ENCODE peak calls at places on chromosomes 11 and 22, in nine cellular contexts. One of them, this sample, is unnamed.

GRCh38 chr11:47259178-47259977 is 1.6 kb downstream of the NR1H3 start:
- DNase-seq in RWPE1: no peak
- DNase-seq in foreskin keratinocyte: peak; percentile 7
- DNase-seq in brain microvascular endothelial cell: no peak
- DNase-seq in dorsolateral prefrontal cortex: no peak
- DNase-seq in sigmoid colon: no peak
- DNase-seq in cardiac fibroblast: peak; percentile 63
- DNase-seq in osteocyte: no peak
- DNase-seq in AG10803: peak; percentile 31
- DNase-seq in this sample: no peak

GRCh38 chr22:23268877-23269276 is 88.6 kb downstream of the BCR start:
- DNase-seq in RWPE1: no peak
- DNase-seq in foreskin keratinocyte: no peak
- DNase-seq in brain microvascular endothelial cell: no peak
- DNase-seq in dorsolateral prefrontal cortex: no peak
- DNase-seq in sigmoid colon: no peak
- DNase-seq in cardiac fibroblast: no peak
- DNase-seq in osteocyte: no peak
- DNase-seq in AG10803: no peak
- DNase-seq in this sample: no peak

GRCh38 chr11:116791002-116791812 is 472 bp downstream of the APOA5 start:
- DNase-seq in RWPE1: peak; percentile 40
- DNase-seq in foreskin keratinocyte: no peak
- DNase-seq in brain microvascular endothelial cell: peak; percentile 53
- DNase-seq in dorsolateral prefrontal cortex: peak; percentile 88
- DNase-seq in sigmoid colon: peak; percentile 88
- DNase-seq in cardiac fibroblast: peak; percentile 76
- DNase-seq in osteocyte: peak; percentile 93
- DNase-seq in AG10803: peak; percentile 59
- DNase-seq in this sample: no peak

GRCh38 chr11:2675540-2675939 is 24.3 kb downstream of the KCNQ1OT1 start:
- DNase-seq in RWPE1: no peak
- DNase-seq in foreskin keratinocyte: no peak
- DNase-seq in brain microvascular endothelial cell: no peak
- DNase-seq in dorsolateral prefrontal cortex: no peak
- DNase-seq in sigmoid colon: peak; percentile 77
- DNase-seq in cardiac fibroblast: no peak
- DNase-seq in osteocyte: no peak
- DNase-seq in AG10803: no peak
- DNase-seq in this sample: no peak

GRCh38 chr11:9613118-9613829 is 39.8 kb downstream of the WEE1 start:
- DNase-seq in RWPE1: peak; percentile 93
- DNase-seq in foreskin keratinocyte: peak; percentile 95
- DNase-seq in brain microvascular endothelial cell: peak; percentile 95
- DNase-seq in dorsolateral prefrontal cortex: peak; percentile 94
- DNase-seq in sigmoid colon: peak; percentile 97
- DNase-seq in cardiac fibroblast: peak; percentile 98
- DNase-seq in osteocyte: peak; percentile 97
- DNase-seq in AG10803: peak; percentile 98
- DNase-seq in this sample: peak; percentile 45

GRCh38 chr22:19213001-19213400 is 34.5 kb upstream of the SLC25A1 start:
- DNase-seq in RWPE1: no peak
- DNase-seq in foreskin keratinocyte: no peak
- DNase-seq in brain microvascular endothelial cell: no peak
- DNase-seq in dorsolateral prefrontal cortex: no peak
- DNase-seq in sigmoid colon: no peak
- DNase-seq in cardiac fibroblast: no peak
- DNase-seq in osteocyte: no peak
- DNase-seq in AG10803: no peak
- DNase-seq in this sample: no peak

GRCh38 chr11:17810736-17811135 is 76.2 kb downstream of the KCNC1 start:
- DNase-seq in RWPE1: peak; percentile 18
- DNase-seq in foreskin keratinocyte: no peak
- DNase-seq in brain microvascular endothelial cell: peak; percentile 34
- DNase-seq in dorsolateral prefrontal cortex: no peak
- DNase-seq in sigmoid colon: no peak
- DNase-seq in cardiac fibroblast: peak; percentile 55
- DNase-seq in osteocyte: no peak
- DNase-seq in AG10803: peak; percentile 33
- DNase-seq in this sample: no peak

GRCh38 chr22:37735054-37735453 is 38.2 kb downstream of the TRIOBP start:
- DNase-seq in RWPE1: no peak
- DNase-seq in foreskin keratinocyte: no peak
- DNase-seq in brain microvascular endothelial cell: no peak
- DNase-seq in dorsolateral prefrontal cortex: no peak
- DNase-seq in sigmoid colon: peak; percentile 75
- DNase-seq in cardiac fibroblast: no peak
- DNase-seq in osteocyte: no peak
- DNase-seq in AG10803: no peak
- DNase-seq in this sample: no peak

DNA sequence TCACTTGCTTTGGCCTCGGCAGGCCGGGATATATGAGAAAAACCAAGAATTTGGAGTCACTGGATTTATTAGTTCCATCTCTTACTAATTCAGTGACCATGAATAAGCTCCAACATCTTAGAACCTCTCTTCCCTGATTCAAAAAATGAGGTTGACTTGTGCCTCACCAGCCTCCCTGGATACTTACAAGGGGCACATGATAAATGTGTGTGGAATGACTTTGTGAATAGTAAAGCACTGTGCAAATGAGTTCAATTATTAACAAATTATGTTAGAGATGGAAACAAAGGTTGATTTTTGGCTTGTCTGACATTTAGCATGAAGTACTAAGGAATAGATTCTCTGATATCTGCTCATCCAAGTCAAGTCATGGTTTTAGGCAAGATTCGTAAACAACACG is 104.1 kb downstream of the TRIM44 start:
- DNase-seq in RWPE1: no peak
- DNase-seq in foreskin keratinocyte: no peak
- DNase-seq in brain microvascular endothelial cell: no peak
- DNase-seq in dorsolateral prefrontal cortex: no peak
- DNase-seq in sigmoid colon: no peak
- DNase-seq in cardiac fibroblast: no peak
- DNase-seq in osteocyte: no peak
- DNase-seq in AG10803: no peak
- DNase-seq in this sample: no peak
- TF ChIP-seq CTCF in RWPE1: no peak
- TF ChIP-seq CTCF in foreskin keratinocyte: no peak
- TF ChIP-seq CTCF in brain microvascular endothelial cell: no peak
- TF ChIP-seq CTCF in dorsolateral prefrontal cortex: no peak
- TF ChIP-seq CTCF in sigmoid colon: no peak
- TF ChIP-seq CTCF in cardiac fibroblast: no peak
- TF ChIP-seq CTCF in osteocyte: no peak
- TF ChIP-seq CTCF in AG10803: no peak
- TF ChIP-seq CTCF in this sample: no peak

GRCh38 chr11:87463486-87464102 is 425.9 kb downstream of the TMEM135 start:
- DNase-seq in RWPE1: peak; percentile 51
- DNase-seq in foreskin keratinocyte: peak; percentile 63
- DNase-seq in brain microvascular endothelial cell: peak; percentile 33
- DNase-seq in dorsolateral prefrontal cortex: no peak
- DNase-seq in sigmoid colon: no peak
- DNase-seq in cardiac fibroblast: no peak
- DNase-seq in osteocyte: no peak
- DNase-seq in AG10803: peak; percentile 34
- DNase-seq in this sample: no peak
- TF ChIP-seq CTCF in RWPE1: peak; percentile 26
- TF ChIP-seq CTCF in foreskin keratinocyte: peak; percentile 72
- TF ChIP-seq CTCF in brain microvascular endothelial cell: peak; percentile 59
- TF ChIP-seq CTCF in dorsolateral prefrontal cortex: peak; percentile 49
- TF ChIP-seq CTCF in sigmoid colon: no peak
- TF ChIP-seq CTCF in cardiac fibroblast: peak; percentile 6
- TF ChIP-seq CTCF in osteocyte: peak; percentile 30
- TF ChIP-seq CTCF in AG10803: peak; percentile 55
- TF ChIP-seq CTCF in this sample: no peak

DNA sequence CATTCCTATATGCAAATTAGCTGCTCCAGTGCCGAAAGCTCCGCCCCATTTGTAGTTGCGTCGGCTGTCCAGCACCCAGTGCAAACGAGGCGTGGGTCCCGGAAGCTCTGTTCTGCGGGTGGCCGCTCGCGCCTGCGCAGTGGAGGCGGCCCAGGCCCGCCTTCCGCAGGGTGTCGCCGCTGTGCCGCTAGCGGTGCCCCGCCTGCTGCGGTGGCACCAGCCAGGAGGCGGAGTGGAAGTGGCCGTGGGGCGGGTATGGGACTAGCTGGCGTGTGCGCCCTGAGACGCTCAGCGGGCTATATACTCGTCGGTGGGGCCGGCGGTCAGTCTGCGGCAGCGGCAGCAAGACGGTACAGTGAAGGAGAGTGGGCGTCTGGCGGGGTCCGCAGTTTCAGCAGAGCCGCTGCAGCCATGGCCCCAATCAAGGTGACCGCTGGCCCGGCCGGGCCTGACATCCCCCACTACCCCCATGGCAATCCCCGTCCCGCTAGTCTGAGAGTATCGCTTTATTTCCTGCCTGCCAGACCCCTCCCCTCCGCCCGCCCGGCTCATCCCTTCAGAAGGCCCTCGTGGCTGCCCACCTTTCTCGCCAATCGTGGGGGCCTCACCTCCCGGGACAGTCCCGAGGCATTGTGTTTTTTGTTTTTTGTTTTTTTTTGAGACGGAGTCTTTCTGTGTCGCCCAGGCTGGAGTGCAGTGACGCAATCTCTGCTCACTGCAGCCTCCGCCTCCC is at the start of gene PRDX5:
- DNase-seq in RWPE1: peak; percentile 90
- DNase-seq in foreskin keratinocyte: peak; percentile 96
- DNase-seq in brain microvascular endothelial cell: peak; percentile 94
- DNase-seq in dorsolateral prefrontal cortex: peak; percentile 97
- DNase-seq in sigmoid colon: peak; percentile 99
- DNase-seq in cardiac fibroblast: peak; percentile 98
- DNase-seq in osteocyte: peak; percentile 98
- DNase-seq in AG10803: peak; percentile 96
- DNase-seq in this sample: peak; percentile 81
- TF ChIP-seq CTCF in RWPE1: peak; percentile 58
- TF ChIP-seq CTCF in foreskin keratinocyte: peak; percentile 91
- TF ChIP-seq CTCF in brain microvascular endothelial cell: peak; percentile 32
- TF ChIP-seq CTCF in dorsolateral prefrontal cortex: peak; percentile 68
- TF ChIP-seq CTCF in sigmoid colon: no peak
- TF ChIP-seq CTCF in cardiac fibroblast: peak; percentile 1
- TF ChIP-seq CTCF in osteocyte: peak; percentile 45
- TF ChIP-seq CTCF in AG10803: peak; percentile 31
- TF ChIP-seq CTCF in this sample: peak; percentile 94

GRCh38 chr11:114195981-114196731 is 100.0 kb upstream of the NNMT start:
- DNase-seq in RWPE1: peak; percentile 67
- DNase-seq in foreskin keratinocyte: peak; percentile 60
- DNase-seq in brain microvascular endothelial cell: no peak
- DNase-seq in dorsolateral prefrontal cortex: no peak
- DNase-seq in sigmoid colon: no peak
- DNase-seq in cardiac fibroblast: peak; percentile 34
- DNase-seq in osteocyte: no peak
- DNase-seq in AG10803: no peak
- DNase-seq in this sample: no peak
- TF ChIP-seq CTCF in RWPE1: no peak
- TF ChIP-seq CTCF in foreskin keratinocyte: peak; percentile 30
- TF ChIP-seq CTCF in brain microvascular endothelial cell: peak; percentile 5
- TF ChIP-seq CTCF in dorsolateral prefrontal cortex: no peak
- TF ChIP-seq CTCF in sigmoid colon: no peak
- TF ChIP-seq CTCF in cardiac fibroblast: peak; percentile 0
- TF ChIP-seq CTCF in osteocyte: no peak
- TF ChIP-seq CTCF in AG10803: peak; percentile 17
- TF ChIP-seq CTCF in this sample: peak; percentile 10

DNA sequence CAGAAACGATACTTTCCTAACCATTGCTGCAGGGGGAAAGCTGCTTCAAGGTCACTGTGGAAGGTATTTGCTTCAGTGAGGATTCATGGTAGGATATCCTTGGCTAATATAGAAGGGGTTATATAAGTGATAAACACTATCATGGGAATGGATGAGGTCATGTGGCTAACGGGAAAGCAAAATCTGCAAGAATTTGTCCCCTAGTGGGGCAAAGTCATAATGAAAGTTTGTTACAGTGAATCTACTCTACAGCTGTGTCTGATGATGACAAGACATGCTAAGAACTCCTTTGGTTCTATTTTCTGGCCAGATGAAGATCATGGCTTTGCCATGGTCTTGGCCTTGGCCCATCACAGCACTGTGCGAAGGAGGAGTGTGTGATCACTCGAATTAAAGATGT is 13.8 kb downstream of the MMP20 start:
- DNase-seq in RWPE1: no peak
- DNase-seq in foreskin keratinocyte: no peak
- DNase-seq in brain microvascular endothelial cell: no peak
- DNase-seq in dorsolateral prefrontal cortex: no peak
- DNase-seq in sigmoid colon: no peak
- DNase-seq in cardiac fibroblast: no peak
- DNase-seq in osteocyte: no peak
- DNase-seq in AG10803: no peak
- DNase-seq in this sample: no peak
- TF ChIP-seq CTCF in RWPE1: no peak
- TF ChIP-seq CTCF in foreskin keratinocyte: no peak
- TF ChIP-seq CTCF in brain microvascular endothelial cell: no peak
- TF ChIP-seq CTCF in dorsolateral prefrontal cortex: no peak
- TF ChIP-seq CTCF in sigmoid colon: no peak
- TF ChIP-seq CTCF in cardiac fibroblast: no peak
- TF ChIP-seq CTCF in osteocyte: no peak
- TF ChIP-seq CTCF in AG10803: no peak
- TF ChIP-seq CTCF in this sample: no peak

DNA sequence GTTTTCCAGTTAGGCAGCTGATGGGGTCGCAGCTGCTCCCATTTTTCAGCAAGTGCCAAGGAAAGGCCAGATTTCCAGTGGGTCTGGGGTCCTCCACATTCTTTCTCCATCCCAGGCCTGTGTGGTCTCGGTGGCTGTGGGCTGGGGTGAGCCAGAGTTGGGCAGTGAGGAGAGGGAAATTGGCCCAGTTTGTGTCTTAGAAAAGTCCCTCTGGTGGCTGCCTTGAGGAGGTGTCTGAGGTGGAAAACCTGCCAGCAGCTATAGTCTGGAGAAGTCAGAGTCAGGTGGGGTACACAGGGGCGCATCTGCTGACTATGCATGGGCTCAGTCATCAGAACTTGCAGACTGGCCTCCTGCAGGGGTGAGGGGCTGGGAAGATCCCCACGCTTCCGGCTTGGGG is 30.5 kb downstream of the MRGPRD start:
- DNase-seq in RWPE1: peak; percentile 36
- DNase-seq in foreskin keratinocyte: no peak
- DNase-seq in brain microvascular endothelial cell: no peak
- DNase-seq in dorsolateral prefrontal cortex: no peak
- DNase-seq in sigmoid colon: no peak
- DNase-seq in cardiac fibroblast: peak; percentile 22
- DNase-seq in osteocyte: no peak
- DNase-seq in AG10803: no peak
- DNase-seq in this sample: no peak
- TF ChIP-seq CTCF in RWPE1: peak; percentile 28
- TF ChIP-seq CTCF in foreskin keratinocyte: peak; percentile 39
- TF ChIP-seq CTCF in brain microvascular endothelial cell: peak; percentile 75
- TF ChIP-seq CTCF in dorsolateral prefrontal cortex: no peak
- TF ChIP-seq CTCF in sigmoid colon: peak; percentile 12
- TF ChIP-seq CTCF in cardiac fibroblast: peak; percentile 57
- TF ChIP-seq CTCF in osteocyte: peak; percentile 45
- TF ChIP-seq CTCF in AG10803: peak; percentile 52
- TF ChIP-seq CTCF in this sample: no peak

DNA sequence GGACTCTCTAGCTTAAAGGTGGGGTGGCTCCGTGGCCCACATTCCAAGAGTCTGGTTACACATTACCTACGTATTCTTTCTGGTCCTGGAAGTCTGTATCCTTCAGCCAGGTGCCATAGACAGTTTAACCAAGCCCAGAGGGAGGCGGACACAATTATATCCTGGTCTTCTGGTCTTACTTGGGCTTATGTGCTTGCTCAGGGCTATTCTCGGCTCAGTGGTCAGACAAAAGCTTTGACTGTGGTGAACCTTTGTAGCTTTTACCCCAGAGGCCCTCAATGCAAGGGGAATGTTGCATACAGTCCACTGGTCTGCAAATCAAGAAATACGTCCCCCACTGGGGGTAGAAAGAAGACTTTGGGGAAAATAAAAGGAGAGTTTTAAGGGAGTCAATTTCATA is 3.3 kb upstream of the INCENP start:
- DNase-seq in RWPE1: no peak
- DNase-seq in foreskin keratinocyte: no peak
- DNase-seq in brain microvascular endothelial cell: no peak
- DNase-seq in dorsolateral prefrontal cortex: no peak
- DNase-seq in sigmoid colon: no peak
- DNase-seq in cardiac fibroblast: no peak
- DNase-seq in osteocyte: no peak
- DNase-seq in AG10803: no peak
- DNase-seq in this sample: no peak
- TF ChIP-seq CTCF in RWPE1: no peak
- TF ChIP-seq CTCF in foreskin keratinocyte: no peak
- TF ChIP-seq CTCF in brain microvascular endothelial cell: no peak
- TF ChIP-seq CTCF in dorsolateral prefrontal cortex: no peak
- TF ChIP-seq CTCF in sigmoid colon: no peak
- TF ChIP-seq CTCF in cardiac fibroblast: no peak
- TF ChIP-seq CTCF in osteocyte: no peak
- TF ChIP-seq CTCF in AG10803: no peak
- TF ChIP-seq CTCF in this sample: no peak

This sample was measured in esophagus squamous epithelium.